ENCODE peak calls at places on chromosome 20, in four cellular contexts. One of them, this sample, is unnamed.

GRCh38 chr20:10006461-10006860 is 28.3 kb upstream of the ANKEF1 start:
- DNase-seq in A549: no peak
- DNase-seq in HepG2: no peak
- DNase-seq in K562: no peak
- DNase-seq in this sample: no peak

GRCh38 chr20:25207149-25207959 is 11.8 kb downstream of the ENTPD6 start:
- DNase-seq in A549: no peak
- DNase-seq in HepG2: no peak
- DNase-seq in K562: no peak
- DNase-seq in this sample: no peak

GRCh38 chr20:57474191-57474590 is 50.7 kb downstream of the CTCFL start:
- DNase-seq in A549: no peak
- DNase-seq in HepG2: no peak
- DNase-seq in K562: no peak
- DNase-seq in this sample: no peak

GRCh38 chr20:25389858-25390537 is 637 bp downstream of the ABHD12 start:
- DNase-seq in A549: peak
- DNase-seq in HepG2: no peak
- DNase-seq in K562: peak
- DNase-seq in this sample: peak

GRCh38 chr20:39800548-39800947 is 838.4 kb downstream of the DHX35 start:
- DNase-seq in A549: no peak
- DNase-seq in HepG2: no peak
- DNase-seq in K562: no peak
- DNase-seq in this sample: no peak

GRCh38 chr20:53413188-53413631 is 180.4 kb downstream of the ZNF217 start:
- DNase-seq in A549: peak
- DNase-seq in HepG2: peak
- DNase-seq in K562: peak
- DNase-seq in this sample: peak

GRCh38 chr20:25464501-25465204 is 57.2 kb downstream of the GINS1 start:
- DNase-seq in A549: no peak
- DNase-seq in HepG2: no peak
- DNase-seq in K562: no peak
- DNase-seq in this sample: no peak

GRCh38 chr20:25024171-25024570 is 31.6 kb upstream of the APMAP start:
- DNase-seq in A549: no peak
- DNase-seq in HepG2: no peak
- DNase-seq in K562: no peak
- DNase-seq in this sample: no peak

GRCh38 chr20:53829086-53829703 is 235.6 kb upstream of the ZNF217 start:
- DNase-seq in A549: peak
- DNase-seq in HepG2: no peak
- DNase-seq in K562: peak
- DNase-seq in this sample: no peak

GRCh38 chr20:31572042-31572700 is 32.9 kb upstream of the ID1 start:
- DNase-seq in A549: no peak
- DNase-seq in HepG2: no peak
- DNase-seq in K562: no peak
- DNase-seq in this sample: no peak

GRCh38 chr20:5674176-5674660 is 76.0 kb upstream of the SHLD1 start:
- DNase-seq in A549: no peak
- DNase-seq in HepG2: peak
- DNase-seq in K562: no peak
- DNase-seq in this sample: no peak

GRCh38 chr20:1306316-1307135 is 22.4 kb downstream of the SDCBP2 start:
- DNase-seq in A549: no peak
- DNase-seq in HepG2: no peak
- DNase-seq in K562: no peak
- DNase-seq in this sample: no peak

GRCh38 chr20:17498641-17499040 is 32.5 kb downstream of the BFSP1 start:
- DNase-seq in A549: no peak
- DNase-seq in HepG2: no peak
- DNase-seq in K562: no peak
- DNase-seq in this sample: no peak

GRCh38 chr20:53711333-53712211 is 117.9 kb upstream of the ZNF217 start:
- DNase-seq in A549: no peak
- DNase-seq in HepG2: peak
- DNase-seq in K562: no peak
- DNase-seq in this sample: no peak

GRCh38 chr20:44552568-44552949 is 29.8 kb upstream of the PKIG start:
- DNase-seq in A549: no peak
- DNase-seq in HepG2: no peak
- DNase-seq in K562: no peak
- DNase-seq in this sample: no peak
- TF ChIP-seq JUN in A549: no peak
- TF ChIP-seq JUN in HepG2: no peak
- TF ChIP-seq JUN in K562: no peak
- TF ChIP-seq JUN in this sample: no peak

GRCh38 chr20:11807070-11807741 is 110.5 kb upstream of the BTBD3 start:
- DNase-seq in A549: no peak
- DNase-seq in HepG2: no peak
- DNase-seq in K562: no peak
- DNase-seq in this sample: no peak
- TF ChIP-seq HMGXB4 in A549: no peak
- TF ChIP-seq HMGXB4 in HepG2: no peak
- TF ChIP-seq HMGXB4 in K562: no peak
- TF ChIP-seq HMGXB4 in this sample: no peak

DNA sequence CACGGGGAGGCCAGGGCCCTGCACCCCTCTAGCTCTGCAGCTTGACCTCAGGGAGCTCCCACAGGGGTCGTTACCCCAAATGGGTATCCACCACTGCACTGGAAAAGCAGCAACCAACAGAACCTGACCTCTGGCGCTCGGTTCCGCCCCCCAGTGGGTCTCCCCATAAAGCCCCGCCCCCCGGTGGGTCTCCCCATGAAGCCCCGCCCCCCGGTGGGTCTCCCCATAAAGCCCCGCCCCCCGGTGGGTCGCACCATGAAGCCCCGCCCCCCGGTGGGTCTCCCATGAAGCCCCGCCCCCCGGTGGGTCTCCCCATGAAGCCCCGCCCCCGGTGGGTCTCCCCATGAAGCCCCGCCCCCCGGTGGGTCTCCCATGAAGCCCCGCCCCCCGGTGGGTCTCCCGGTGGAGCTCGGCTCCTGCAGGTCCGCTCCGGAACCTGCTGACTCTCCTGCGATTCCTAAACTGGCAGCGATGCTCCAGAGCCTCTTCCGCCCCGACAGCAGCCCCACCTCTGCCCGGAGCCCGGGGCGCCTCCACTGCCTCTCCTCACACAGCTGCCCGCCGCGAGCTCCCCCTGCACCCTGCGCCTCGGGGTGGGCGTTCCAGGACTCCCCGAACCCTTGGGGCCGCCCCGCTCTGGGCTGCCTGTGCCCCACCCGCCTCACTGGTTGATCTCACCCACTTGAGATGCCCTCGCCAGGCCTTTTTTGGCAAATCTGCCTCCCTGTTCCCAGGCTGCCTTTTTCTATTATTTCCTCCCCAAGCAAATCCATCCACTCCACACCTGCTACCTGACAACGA is 12.1 kb downstream of the SLC2A4RG start:
- DNase-seq in A549: no peak
- DNase-seq in HepG2: no peak
- DNase-seq in K562: no peak
- DNase-seq in this sample: peak
- TF ChIP-seq JUN in A549: no peak
- TF ChIP-seq JUN in HepG2: no peak
- TF ChIP-seq JUN in K562: no peak
- TF ChIP-seq JUN in this sample: no peak

GRCh38 chr20:33909331-33909921 is 84.3 kb upstream of the RALY start:
- DNase-seq in A549: peak
- DNase-seq in HepG2: peak
- DNase-seq in K562: no peak
- DNase-seq in this sample: no peak
- TF ChIP-seq HMGXB4 in A549: no peak
- TF ChIP-seq HMGXB4 in HepG2: peak
- TF ChIP-seq HMGXB4 in K562: no peak
- TF ChIP-seq HMGXB4 in this sample: no peak

DNA sequence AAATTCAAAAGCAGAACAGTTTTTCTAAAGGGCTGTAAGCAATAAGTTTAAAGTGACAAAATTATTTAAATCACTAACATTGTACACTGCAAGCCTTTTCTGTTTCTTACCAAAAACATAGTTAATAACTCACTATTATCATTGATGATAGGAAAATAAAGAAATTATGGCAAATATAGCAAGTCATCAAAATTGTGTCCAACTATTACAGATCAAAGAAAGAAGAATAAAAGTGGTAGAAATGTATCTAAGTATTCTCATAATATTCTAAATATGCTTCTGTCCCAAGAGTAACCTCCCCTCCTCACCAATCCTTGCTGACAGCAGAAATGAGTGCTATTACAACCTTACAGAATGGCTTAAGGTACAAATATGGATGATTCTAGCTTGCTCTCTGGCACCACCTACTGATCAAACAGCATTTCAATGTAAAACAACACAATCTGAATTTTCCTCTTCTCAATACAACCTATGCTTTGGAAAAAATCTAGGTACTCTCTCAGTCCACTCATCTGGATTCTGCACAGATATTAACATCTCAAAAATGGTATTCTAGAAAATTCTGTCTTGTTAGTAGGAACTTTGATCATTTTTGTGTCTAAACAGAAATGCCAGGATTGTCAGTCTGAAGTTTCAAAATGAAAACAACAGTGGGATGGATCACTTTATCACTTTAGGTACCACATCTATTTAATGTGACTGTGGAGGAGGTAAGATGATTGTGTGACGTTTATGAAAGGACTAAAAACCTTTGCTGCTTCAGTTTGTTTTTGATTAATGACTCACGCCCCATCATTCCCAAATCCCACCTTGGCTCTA is 40.9 kb downstream of the ZFP64 start:
- DNase-seq in A549: peak
- DNase-seq in HepG2: peak
- DNase-seq in K562: peak
- DNase-seq in this sample: no peak
- TF ChIP-seq JUN in A549: no peak
- TF ChIP-seq JUN in HepG2: no peak
- TF ChIP-seq JUN in K562: no peak
- TF ChIP-seq JUN in this sample: no peak

GRCh38 chr20:63695419-63696310 is 787 bp upstream of the TNFRSF6B start:
- DNase-seq in A549: no peak
- DNase-seq in HepG2: no peak
- DNase-seq in K562: no peak
- DNase-seq in this sample: no peak

GRCh38 chr20:63694596-63695418 is 1.6 kb upstream of the TNFRSF6B start:
- DNase-seq in A549: no peak
- DNase-seq in HepG2: no peak
- DNase-seq in K562: no peak
- DNase-seq in this sample: no peak

GRCh38 chr20:63697357-63697867 is 960 bp downstream of the TNFRSF6B start:
- DNase-seq in A549: no peak
- DNase-seq in HepG2: no peak
- DNase-seq in K562: no peak
- DNase-seq in this sample: no peak

GRCh38 chr20:63696628-63697356 is at the start of gene TNFRSF6B:
- DNase-seq in A549: no peak
- DNase-seq in HepG2: no peak
- DNase-seq in K562: no peak
- DNase-seq in this sample: no peak

GRCh38 chr20:63696311-63696627 is 183 bp upstream of the TNFRSF6B start:
- DNase-seq in A549: no peak
- DNase-seq in HepG2: no peak
- DNase-seq in K562: no peak
- DNase-seq in this sample: peak
- TF ChIP-seq HMGXB4 in A549: no peak
- TF ChIP-seq HMGXB4 in HepG2: no peak
- TF ChIP-seq HMGXB4 in K562: no peak
- TF ChIP-seq HMGXB4 in this sample: no peak

GRCh38 chr20:59825563-59825920 is 107.9 kb downstream of the SYCP2 start:
- DNase-seq in A549: no peak
- DNase-seq in HepG2: no peak
- DNase-seq in K562: no peak
- DNase-seq in this sample: no peak

GRCh38 chr20:59825944-59826759 is 107.3 kb downstream of the SYCP2 start:
- DNase-seq in A549: no peak
- DNase-seq in HepG2: no peak
- DNase-seq in K562: no peak
- DNase-seq in this sample: no peak

GRCh38 chr20:59828478-59829414 is 104.7 kb downstream of the SYCP2 start:
- DNase-seq in A549: no peak
- DNase-seq in HepG2: no peak
- DNase-seq in K562: no peak
- DNase-seq in this sample: no peak

GRCh38 chr20:59829415-59830106 is 103.9 kb downstream of the SYCP2 start:
- DNase-seq in A549: no peak
- DNase-seq in HepG2: no peak
- DNase-seq in K562: no peak
- DNase-seq in this sample: no peak

DNA sequence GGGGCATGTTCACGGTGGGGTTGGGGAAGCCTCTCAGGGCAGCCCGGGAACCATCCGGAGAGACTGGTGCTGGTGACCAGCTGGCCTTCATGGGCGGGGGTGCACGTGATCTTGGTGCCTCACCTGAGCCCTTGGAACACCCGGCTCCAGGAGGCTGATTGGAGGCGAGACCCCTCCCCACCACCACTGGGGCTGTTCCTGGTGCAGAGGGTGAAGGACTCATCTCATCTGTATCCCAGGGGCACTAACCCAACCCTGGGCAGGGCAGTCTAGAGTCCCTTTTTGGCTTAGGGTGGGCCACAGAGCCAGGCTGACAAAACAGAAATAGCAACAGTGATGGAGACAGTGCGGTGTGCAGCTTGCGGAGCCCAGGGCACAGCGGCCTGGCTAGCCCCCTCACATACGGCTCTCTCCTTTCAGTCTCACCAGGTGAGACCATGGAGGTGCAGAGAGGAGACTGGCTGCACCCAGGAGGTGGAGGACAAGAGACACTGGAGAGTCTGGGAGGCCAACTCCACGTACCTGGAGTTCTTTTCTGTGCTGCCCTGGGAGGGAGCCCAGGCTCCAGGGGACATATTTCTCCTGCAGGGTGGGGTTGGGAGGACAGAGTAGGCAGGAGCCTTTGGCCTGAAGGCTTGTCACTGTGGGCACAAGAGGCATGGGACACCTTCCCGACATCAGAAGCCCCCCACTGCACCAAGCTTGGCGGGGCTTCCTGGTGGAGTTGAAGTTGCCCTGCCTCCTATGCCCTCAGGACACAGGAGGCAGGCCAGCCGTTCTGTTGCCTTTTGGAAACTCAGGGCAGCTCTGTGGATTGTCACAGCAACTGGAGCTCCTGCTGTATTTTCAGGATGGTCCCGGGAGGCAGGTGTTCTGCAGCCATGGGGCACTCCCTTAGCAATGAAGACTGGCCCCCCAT is 106.0 kb downstream of the SYCP2 start:
- DNase-seq in A549: no peak
- DNase-seq in HepG2: no peak
- DNase-seq in K562: no peak
- DNase-seq in this sample: no peak
- TF ChIP-seq JUN in A549: no peak
- TF ChIP-seq JUN in HepG2: no peak
- TF ChIP-seq JUN in K562: no peak
- TF ChIP-seq JUN in this sample: no peak

This sample was measured in WTC11.